ENCODE peak calls at places on chromosomes 13 and 19, in four cellular contexts. One of them, this sample, is unnamed.

GRCh38 chr19:14381689-14382474 is 638 bp downstream of the ADGRE5 start:
- DNase-seq in HepG2: no peak
- DNase-seq in HCT116: no peak
- DNase-seq in K562: peak
- DNase-seq in this sample: no peak

GRCh38 chr13:22111152-22111783 is 440.4 kb downstream of the FGF9 start:
- DNase-seq in K562: no peak
- DNase-seq in HCT116: no peak
- DNase-seq in HepG2: no peak
- DNase-seq in this sample: no peak

GRCh38 chr19:12838182-12838890 is at the start of gene MAST1:
- DNase-seq in K562: peak
- DNase-seq in HCT116: no peak
- DNase-seq in HepG2: no peak
- DNase-seq in this sample: no peak

GRCh38 chr13:114099191-114099590 is 33.2 kb downstream of the RASA3 start:
- DNase-seq in HCT116: peak
- DNase-seq in HepG2: peak
- DNase-seq in K562: peak
- DNase-seq in this sample: no peak

GRCh38 chr19:44072543-44073401 is 813 bp downstream of the ZNF284 start:
- DNase-seq in HCT116: no peak
- DNase-seq in K562: no peak
- DNase-seq in HepG2: no peak
- DNase-seq in this sample: no peak

GRCh38 chr13:77521595-77522367 is 13.7 kb upstream of the SCEL start:
- DNase-seq in K562: no peak
- DNase-seq in HCT116: no peak
- DNase-seq in HepG2: no peak
- DNase-seq in this sample: no peak

GRCh38 chr19:33064778-33065550 is at the start of gene RHPN2:
- DNase-seq in K562: peak
- DNase-seq in HCT116: peak
- DNase-seq in HepG2: peak
- DNase-seq in this sample: no peak

GRCh38 chr13:40401911-40402776 is 264.3 kb downstream of the FOXO1 start:
- DNase-seq in HepG2: peak
- DNase-seq in HCT116: peak
- DNase-seq in K562: peak
- DNase-seq in this sample: no peak

GRCh38 chr19:917323-918151 is at the start of gene KISS1R:
- DNase-seq in HepG2: peak
- DNase-seq in HCT116: no peak
- DNase-seq in K562: peak
- DNase-seq in this sample: no peak

GRCh38 chr13:99975626-99976025 is 4.1 kb upstream of the ZIC5 start:
- DNase-seq in K562: no peak
- DNase-seq in HepG2: no peak
- DNase-seq in HCT116: no peak
- DNase-seq in this sample: no peak

GRCh38 chr13:60836821-60837220 is 439.8 kb downstream of the TDRD3 start:
- DNase-seq in HCT116: no peak
- DNase-seq in HepG2: no peak
- DNase-seq in K562: no peak
- DNase-seq in this sample: no peak
- TF ChIP-seq TCF7L2 in HCT116: no peak
- TF ChIP-seq TCF7L2 in HepG2: no peak
- TF ChIP-seq TCF7L2 in K562: no peak
- TF ChIP-seq TCF7L2 in this sample: no peak

GRCh38 chr13:50539791-50540530 is 303.5 kb downstream of the DLEU7 start:
- DNase-seq in K562: no peak
- DNase-seq in HCT116: no peak
- DNase-seq in HepG2: no peak
- DNase-seq in this sample: no peak
- TF ChIP-seq POLR2AphosphoS5 in K562: no peak
- TF ChIP-seq POLR2AphosphoS5 in HCT116: no peak
- TF ChIP-seq POLR2AphosphoS5 in HepG2: no peak
- TF ChIP-seq POLR2AphosphoS5 in this sample: no peak

DNA sequence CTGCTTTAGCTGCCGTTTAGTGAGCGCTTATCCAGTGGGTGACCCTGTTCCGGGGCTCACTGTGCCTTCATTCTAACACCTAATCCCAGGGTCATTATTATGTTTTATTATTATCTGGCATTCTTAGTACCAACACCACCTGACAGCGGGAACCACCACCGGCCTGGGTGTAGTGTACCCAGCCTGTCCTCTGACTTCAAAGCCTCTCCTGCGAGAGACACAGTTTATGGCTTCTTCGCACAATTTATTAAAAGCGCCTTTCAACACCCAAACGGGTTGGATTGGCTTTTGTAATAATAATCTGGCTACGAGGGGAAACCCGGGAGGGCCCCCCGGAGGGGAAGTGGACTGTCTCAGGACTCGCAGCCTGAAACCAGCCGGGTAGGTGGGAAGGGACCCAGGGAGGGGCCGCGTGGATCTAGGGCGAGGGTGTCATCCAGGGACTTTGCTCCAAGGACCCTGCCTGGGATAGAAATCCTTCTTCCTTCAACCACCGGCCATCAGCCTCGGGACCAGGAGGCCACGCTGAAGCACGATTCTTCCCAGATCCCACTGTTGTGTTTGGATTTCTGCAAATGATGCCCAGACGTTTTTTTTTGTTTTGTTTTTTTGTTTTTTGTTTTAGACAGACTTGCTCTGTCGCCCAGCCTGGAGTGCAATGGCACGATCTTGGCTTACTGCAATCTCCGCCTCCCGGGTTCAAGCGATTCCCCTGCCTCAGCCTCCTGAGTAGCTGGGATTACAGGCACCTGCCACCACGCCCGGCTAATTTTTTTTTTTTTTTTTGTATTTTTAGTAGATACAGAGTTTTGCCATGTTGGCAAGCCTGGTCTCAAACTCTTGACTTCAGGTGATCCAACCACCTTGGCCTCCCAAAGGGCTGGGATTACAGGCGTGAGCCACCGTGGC is 1.6 kb upstream of the ZBTB7A start:
- DNase-seq in K562: no peak
- DNase-seq in HepG2: no peak
- DNase-seq in HCT116: no peak
- DNase-seq in this sample: no peak
- TF ChIP-seq TCF7L2 in K562: no peak
- TF ChIP-seq TCF7L2 in HepG2: no peak
- TF ChIP-seq TCF7L2 in HCT116: no peak
- TF ChIP-seq TCF7L2 in this sample: no peak

GRCh38 chr13:45333973-45334922 is 6.7 kb downstream of the TPT1 start:
- DNase-seq in K562: no peak
- DNase-seq in HepG2: no peak
- DNase-seq in HCT116: no peak
- DNase-seq in this sample: no peak

GRCh38 chr13:45331981-45332830 is 8.8 kb downstream of the TPT1 start:
- DNase-seq in K562: no peak
- DNase-seq in HCT116: peak
- DNase-seq in HepG2: peak
- DNase-seq in this sample: no peak

GRCh38 chr13:45335397-45336024 is 5.5 kb downstream of the TPT1 start:
- DNase-seq in K562: no peak
- DNase-seq in HCT116: no peak
- DNase-seq in HepG2: peak
- DNase-seq in this sample: no peak

GRCh38 chr13:45332831-45333219 is 8.2 kb downstream of the TPT1 start:
- DNase-seq in HCT116: no peak
- DNase-seq in HepG2: no peak
- DNase-seq in K562: no peak
- DNase-seq in this sample: no peak

GRCh38 chr13:45333251-45333972 is 7.6 kb downstream of the TPT1 start:
- DNase-seq in HCT116: no peak
- DNase-seq in K562: no peak
- DNase-seq in HepG2: no peak
- DNase-seq in this sample: no peak
- TF ChIP-seq POLR2AphosphoS5 in HCT116: peak
- TF ChIP-seq POLR2AphosphoS5 in K562: no peak
- TF ChIP-seq POLR2AphosphoS5 in HepG2: no peak
- TF ChIP-seq POLR2AphosphoS5 in this sample: no peak

DNA sequence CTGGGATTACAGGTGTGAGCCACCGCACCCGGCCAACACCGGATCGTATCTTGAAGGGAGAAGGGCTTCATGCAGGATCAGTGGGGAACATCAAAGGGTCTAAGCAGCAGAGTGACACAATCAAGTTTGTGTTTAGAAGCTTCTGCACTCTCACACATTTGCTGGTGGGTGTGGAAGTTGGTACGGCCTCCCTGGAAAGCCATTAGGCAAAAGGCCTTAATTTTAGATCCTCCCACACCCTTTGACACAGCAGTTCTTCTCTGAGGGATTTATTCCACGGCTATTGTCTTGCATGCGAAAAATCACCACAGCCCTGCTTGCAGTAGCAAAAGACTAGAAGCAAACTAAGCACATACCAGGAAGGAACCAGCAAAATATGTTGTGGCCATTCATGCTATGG is 18.3 kb upstream of the SLC1A5 start:
- DNase-seq in HepG2: no peak
- DNase-seq in HCT116: no peak
- DNase-seq in K562: no peak
- DNase-seq in this sample: no peak
- TF ChIP-seq TCF7L2 in HepG2: no peak
- TF ChIP-seq TCF7L2 in HCT116: no peak
- TF ChIP-seq TCF7L2 in K562: no peak
- TF ChIP-seq TCF7L2 in this sample: no peak

DNA sequence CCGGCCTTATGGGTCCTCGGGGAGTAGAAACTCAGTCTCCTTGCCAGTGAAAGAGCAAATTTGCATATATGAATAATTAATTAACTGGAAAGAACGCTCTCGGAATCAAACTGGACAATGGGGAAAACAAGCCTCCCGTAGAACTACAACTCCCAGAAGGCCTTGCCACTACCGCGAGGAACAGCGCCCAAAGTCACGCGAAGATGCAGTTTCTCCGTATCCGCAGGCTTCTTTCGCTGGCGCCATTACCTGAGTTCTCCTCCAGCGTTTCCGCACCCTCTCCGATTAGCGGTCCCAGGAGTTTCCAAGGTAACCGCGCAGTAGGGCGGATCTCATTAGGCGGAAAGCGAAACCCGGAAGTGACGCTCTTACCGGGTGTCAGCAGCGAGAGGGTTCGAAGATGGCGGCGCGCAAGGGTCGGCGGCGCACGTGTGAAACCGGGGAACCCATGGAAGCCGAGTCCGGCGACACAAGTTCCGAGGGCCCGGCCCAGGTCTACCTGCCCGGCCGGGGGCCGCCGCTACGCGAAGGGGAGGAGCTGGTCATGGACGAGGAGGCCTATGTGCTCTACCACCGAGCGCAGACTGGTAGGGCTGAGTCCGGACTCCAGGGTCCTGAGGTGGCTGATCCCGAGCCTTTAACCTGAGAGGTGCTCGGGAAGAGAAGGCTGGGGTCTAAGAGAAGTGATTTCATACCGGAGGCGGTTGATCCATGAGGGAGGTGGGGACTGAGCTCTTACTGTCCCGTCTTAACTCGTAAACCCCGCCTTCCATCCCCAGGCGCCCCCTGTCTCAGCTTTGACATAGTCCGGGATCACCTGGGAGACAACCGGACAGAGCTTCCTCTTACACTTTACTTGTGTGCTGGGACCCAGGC is at the start of gene GRWD1:
- DNase-seq in HCT116: peak
- DNase-seq in HepG2: peak
- DNase-seq in K562: peak
- DNase-seq in this sample: peak
- TF ChIP-seq POLR2AphosphoS5 in HCT116: peak
- TF ChIP-seq POLR2AphosphoS5 in HepG2: peak
- TF ChIP-seq POLR2AphosphoS5 in K562: peak
- TF ChIP-seq POLR2AphosphoS5 in this sample: peak

GRCh38 chr19:38283261-38283660 is 18.9 kb downstream of the SPINT2 start:
- DNase-seq in HCT116: no peak
- DNase-seq in K562: no peak
- DNase-seq in HepG2: no peak
- DNase-seq in this sample: no peak

GRCh38 chr19:38281820-38282566 is 17.6 kb downstream of the SPINT2 start:
- DNase-seq in HCT116: no peak
- DNase-seq in HepG2: no peak
- DNase-seq in K562: no peak
- DNase-seq in this sample: no peak

GRCh38 chr19:38287604-38288003 is 16.4 kb upstream of the C19orf33 start:
- DNase-seq in K562: no peak
- DNase-seq in HCT116: no peak
- DNase-seq in HepG2: no peak
- DNase-seq in this sample: no peak

GRCh38 chr19:38285567-38285966 is 18.5 kb upstream of the C19orf33 start:
- DNase-seq in K562: no peak
- DNase-seq in HCT116: no peak
- DNase-seq in HepG2: no peak
- DNase-seq in this sample: no peak

DNA sequence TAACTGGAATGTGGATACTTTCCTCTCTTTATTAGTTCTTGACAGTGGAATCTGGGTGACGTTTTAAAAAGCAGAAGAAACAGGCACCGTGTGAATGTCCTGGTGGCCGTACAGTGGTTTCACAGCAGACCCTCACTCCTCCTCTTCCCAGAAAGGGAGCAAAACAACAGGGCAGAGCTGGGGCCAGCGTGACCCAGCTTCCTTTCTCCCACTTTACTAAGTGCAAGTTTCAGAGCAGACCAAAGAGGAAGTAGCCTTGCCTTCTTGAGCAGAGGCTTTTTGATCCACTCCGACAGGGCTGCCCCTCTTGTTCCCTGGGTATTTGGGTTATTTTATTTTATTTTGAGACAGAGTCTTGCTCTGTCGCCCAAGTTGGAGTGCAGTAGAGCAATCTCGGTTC is 19.6 kb upstream of the C19orf33 start:
- DNase-seq in HepG2: no peak
- DNase-seq in HCT116: no peak
- DNase-seq in K562: no peak
- DNase-seq in this sample: no peak
- TF ChIP-seq TCF7L2 in HepG2: no peak
- TF ChIP-seq TCF7L2 in HCT116: no peak
- TF ChIP-seq TCF7L2 in K562: no peak
- TF ChIP-seq TCF7L2 in this sample: no peak

DNA sequence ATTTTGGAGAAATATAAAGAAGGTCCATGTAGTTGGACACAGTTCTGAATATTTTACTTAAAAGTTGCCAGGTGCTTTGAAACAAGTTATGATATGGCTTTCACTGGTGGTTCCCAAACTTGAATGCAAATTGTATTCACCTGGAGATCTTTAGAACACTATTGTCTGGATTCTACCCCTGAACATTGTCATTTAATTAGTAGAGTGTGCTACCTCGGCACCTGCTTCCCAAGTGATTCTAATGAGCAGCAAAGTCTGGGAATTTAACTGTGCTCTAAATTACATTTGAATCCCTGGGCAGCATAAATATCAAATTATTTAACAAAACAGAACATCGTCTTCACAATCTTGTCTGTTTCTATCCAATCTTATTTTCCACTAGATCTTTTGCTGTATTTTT is 2483.3 kb downstream of the PCDH9 start:
- DNase-seq in HCT116: no peak
- DNase-seq in HepG2: no peak
- DNase-seq in K562: no peak
- DNase-seq in this sample: no peak
- TF ChIP-seq POLR2AphosphoS5 in HCT116: no peak
- TF ChIP-seq POLR2AphosphoS5 in HepG2: no peak
- TF ChIP-seq POLR2AphosphoS5 in K562: no peak
- TF ChIP-seq POLR2AphosphoS5 in this sample: no peak

This sample was measured in Panc1.